ENCODE peak calls at places on chromosomes 2 and 18, in seven cellular contexts. T, Z, R, W, I, V and U are unnamed samples.

GRCh38 chr18:26553943-26554342 is 5.6 kb upstream of the KCTD1 start:
- DNase-seq in T (no peak), Z (no peak), R (no peak), W (no peak), I (no peak), V (no peak), U (no peak)

GRCh38 chr2:113173563-113174368 is at the start of gene PSD4:
- DNase-seq in T (peak; percentile 97), Z (peak; percentile 55), R (peak; percentile 88), W (peak; percentile 31), I (peak; percentile 71), V (peak; percentile 88), U (peak; percentile 91)

GRCh38 chr2:133509777-133510176 is 58.5 kb downstream of the NCKAP5 start:
- DNase-seq in T (no peak), Z (no peak), R (no peak), W (no peak), I (no peak), V (no peak), U (no peak)

GRCh38 chr18:24964213-24964612 is 387.8 kb downstream of the ZNF521 start:
- DNase-seq in T (peak; percentile 2), Z (no peak), R (no peak), W (no peak), I (no peak), V (no peak), U (no peak)

GRCh38 chr18:73669299-73669698 is 478.3 kb downstream of the FBXO15 start:
- DNase-seq in T (no peak), Z (no peak), R (no peak), W (peak; percentile 8), I (no peak), V (no peak), U (no peak)

GRCh38 chr2:37851828-37852584 is 73.1 kb upstream of the RMDN2 start:
- DNase-seq in T (peak; percentile 71), Z (no peak), R (no peak), W (no peak), I (no peak), V (no peak), U (no peak)

GRCh38 chr2:74384051-74384450 is 3.9 kb upstream of the DCTN1 start:
- DNase-seq in T (no peak), Z (no peak), R (no peak), W (no peak), I (no peak), V (no peak), U (no peak)

GRCh38 chr2:231411871-231412615 is 16.5 kb downstream of the B3GNT7 start:
- DNase-seq in T (peak; percentile 61), Z (peak; percentile 88), R (peak; percentile 94), W (peak; percentile 94), I (peak; percentile 73), V (peak; percentile 95), U (peak; percentile 33)

GRCh38 chr2:15159206-15159605 is 401.9 kb downstream of the NBAS start:
- DNase-seq in T (no peak), Z (no peak), R (no peak), W (no peak), I (no peak), V (no peak), U (no peak)

GRCh38 chr2:3641181-3641580 is 16.8 kb upstream of the ALLC start:
- DNase-seq in T (no peak), Z (no peak), R (peak; percentile 61), W (no peak), I (no peak), V (no peak), U (no peak)

GRCh38 chr2:25279091-25279651 is 62.6 kb downstream of the DNMT3A start:
- DNase-seq in T (peak; percentile 49), Z (peak; percentile 77), R (no peak), W (peak; percentile 44), I (no peak), V (peak; percentile 83), U (peak; percentile 19)

GRCh38 chr18:35005963-35006577 is 35.1 kb upstream of the MAPRE2 start:
- DNase-seq in T (peak; percentile 70), Z (no peak), R (no peak), W (no peak), I (no peak), V (no peak), U (peak; percentile 35)

GRCh38 chr2:84676295-84676694 is 160.0 kb downstream of the DNAH6 start:
- DNase-seq in T (no peak), Z (no peak), R (no peak), W (no peak), I (no peak), V (no peak), U (no peak)

GRCh38 chr2:100407108-100407507 is 10.4 kb downstream of the CHST10 start:
- DNase-seq in T (no peak), Z (no peak), R (no peak), W (no peak), I (no peak), V (no peak), U (no peak)

GRCh38 chr2:135456835-135457234 is 74.2 kb downstream of the ZRANB3 start:
- DNase-seq in T (no peak), Z (no peak), R (no peak), W (no peak), I (no peak), V (no peak), U (no peak)

GRCh38 chr2:135456431-135456830 is 74.6 kb downstream of the ZRANB3 start:
- DNase-seq in T (no peak), Z (no peak), R (no peak), W (no peak), I (no peak), V (no peak), U (no peak)

GRCh38 chr2:135454608-135455007 is 76.4 kb downstream of the ZRANB3 start:
- DNase-seq in T (no peak), Z (no peak), R (no peak), W (no peak), I (no peak), V (no peak), U (no peak)

GRCh38 chr2:135457279-135457678 is 73.7 kb downstream of the ZRANB3 start:
- DNase-seq in T (no peak), Z (no peak), R (no peak), W (no peak), I (no peak), V (no peak), U (no peak)

GRCh38 chr2:135451966-135452365 is 79.1 kb downstream of the ZRANB3 start:
- DNase-seq in T (no peak), Z (no peak), R (no peak), W (no peak), I (no peak), V (no peak), U (no peak)
- H3K9me3 ChIP-seq in T (peaks cover 17% of the 10 kb centered on the region), Z (no peaks in the 10 kb centered on the region), R (peaks cover 16% of the 10 kb centered on the region), W (no peaks in the 10 kb centered on the region), I (no peaks in the 10 kb centered on the region), V (no peaks in the 10 kb centered on the region), U (no peaks in the 10 kb centered on the region)

DNA sequence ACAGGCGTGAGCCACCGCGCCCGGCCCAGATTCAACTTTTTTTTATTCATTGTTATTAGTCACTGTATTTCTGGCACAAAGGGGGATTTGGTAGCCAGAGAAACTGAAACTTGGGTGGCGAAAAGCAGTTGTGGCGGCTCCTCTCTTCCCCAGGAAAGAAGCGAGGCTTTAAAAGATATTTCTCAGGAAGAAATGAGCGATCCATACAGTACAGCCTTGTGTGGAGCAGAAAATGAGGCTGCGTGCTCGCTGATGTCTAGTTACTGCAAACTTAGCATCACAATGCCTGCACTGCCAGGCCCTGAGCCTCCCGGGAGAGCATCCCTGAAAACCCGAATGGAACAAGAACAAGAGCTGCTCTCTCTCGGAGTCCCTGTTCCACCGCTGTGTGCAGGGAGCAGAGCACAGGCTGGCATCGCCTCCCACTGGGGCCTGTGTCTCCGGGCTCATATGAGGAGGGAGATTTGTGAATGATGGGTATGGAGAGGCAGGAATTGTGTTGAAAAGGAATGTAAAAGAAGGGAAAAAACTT is 234.0 kb downstream of the ZNF516 start:
- DNase-seq in T (no peak), Z (no peak), R (no peak), W (no peak), I (no peak), V (no peak), U (no peak)
- H3K27ac ChIP-seq in T (no peak overlapping the region), Z (no peak overlapping the region), R (no peak overlapping the region), W (no peak overlapping the region), I (no peak overlapping the region), V (no peak overlapping the region), U (no peak overlapping the region)

GRCh38 chr2:171227066-171227782 is 66.5 kb upstream of the TLK1 start:
- DNase-seq in T (no peak), Z (no peak), R (no peak), W (no peak), I (no peak), V (no peak), U (no peak)

GRCh38 chr2:171228826-171229225 is 68.1 kb upstream of the TLK1 start:
- DNase-seq in T (no peak), Z (no peak), R (no peak), W (no peak), I (no peak), V (no peak), U (no peak)

GRCh38 chr2:171226471-171226870 is 65.8 kb upstream of the TLK1 start:
- DNase-seq in T (no peak), Z (no peak), R (no peak), W (no peak), I (no peak), V (no peak), U (no peak)

GRCh38 chr2:171225302-171225980 is 64.7 kb upstream of the TLK1 start:
- DNase-seq in T (no peak), Z (no peak), R (no peak), W (no peak), I (no peak), V (no peak), U (no peak)

GRCh38 chr2:171225989-171226388 is 65.3 kb upstream of the TLK1 start:
- DNase-seq in T (no peak), Z (no peak), R (no peak), W (no peak), I (no peak), V (no peak), U (no peak)
- H3K4me1 ChIP-seq in T (no peaks in the 10 kb centered on the region), Z (no peaks in the 10 kb centered on the region), R (no peaks in the 10 kb centered on the region), W (no peaks in the 10 kb centered on the region), I (no peaks in the 10 kb centered on the region), V (no peaks in the 10 kb centered on the region), U (no peaks in the 10 kb centered on the region)

GRCh38 chr2:95138702-95139101 is 17.1 kb upstream of the MRPS5 start:
- DNase-seq in T (no peak), Z (no peak), R (no peak), W (no peak), I (no peak), V (no peak), U (no peak)
- H3K9me3 ChIP-seq in T (peaks cover 53% of the 10 kb centered on the region), Z (no peaks in the 10 kb centered on the region), R (peaks cover 21% of the 10 kb centered on the region), W (no peaks in the 10 kb centered on the region), I (no peaks in the 10 kb centered on the region), V (peaks cover 2% of the 10 kb centered on the region), U (peaks cover 5% of the 10 kb centered on the region)